ENCODE peak calls at places on chromosomes 7 and 10, in eight cellular contexts. One of them, this sample, is unnamed.

GRCh38 chr7:138895700-138896099 is 85.5 kb downstream of the KIAA1549 start:
- DNase-seq in upper lobe of right lung: no peak
- DNase-seq in AG10803: no peak
- DNase-seq in BJ: no peak
- DNase-seq in epithelial cell of esophagus: peak
- DNase-seq in A549: no peak
- DNase-seq in epithelial cell of proximal tubule: no peak
- DNase-seq in fibroblast of lung: no peak
- DNase-seq in this sample: no peak

GRCh38 chr10:126634915-126635314 is 35.6 kb downstream of the C10orf90 start:
- DNase-seq in AG10803: no peak
- DNase-seq in A549: no peak
- DNase-seq in epithelial cell of esophagus: peak
- DNase-seq in epithelial cell of proximal tubule: peak
- DNase-seq in upper lobe of right lung: no peak
- DNase-seq in fibroblast of lung: no peak
- DNase-seq in BJ: peak
- DNase-seq in this sample: peak

GRCh38 chr7:1664711-1665591 is 5.1 kb upstream of the ELFN1 start:
- DNase-seq in AG10803: peak
- DNase-seq in epithelial cell of esophagus: peak
- DNase-seq in fibroblast of lung: peak
- DNase-seq in A549: peak
- DNase-seq in epithelial cell of proximal tubule: no peak
- DNase-seq in BJ: no peak
- DNase-seq in upper lobe of right lung: peak
- DNase-seq in this sample: peak

GRCh38 chr7:70694909-70695803 is 436.8 kb upstream of the GALNT17 start:
- DNase-seq in epithelial cell of proximal tubule: no peak
- DNase-seq in AG10803: no peak
- DNase-seq in A549: no peak
- DNase-seq in upper lobe of right lung: peak
- DNase-seq in fibroblast of lung: peak
- DNase-seq in epithelial cell of esophagus: peak
- DNase-seq in BJ: no peak
- DNase-seq in this sample: peak

GRCh38 chr7:2521952-2522591 is 2.5 kb downstream of the LFNG start:
- DNase-seq in upper lobe of right lung: no peak
- DNase-seq in fibroblast of lung: no peak
- DNase-seq in BJ: no peak
- DNase-seq in epithelial cell of proximal tubule: peak
- DNase-seq in A549: no peak
- DNase-seq in AG10803: no peak
- DNase-seq in epithelial cell of esophagus: peak
- DNase-seq in this sample: no peak

GRCh38 chr10:103915794-103916193 is 2.2 kb downstream of the STN1 start:
- DNase-seq in epithelial cell of proximal tubule: no peak
- DNase-seq in fibroblast of lung: no peak
- DNase-seq in AG10803: no peak
- DNase-seq in epithelial cell of esophagus: no peak
- DNase-seq in A549: no peak
- DNase-seq in BJ: no peak
- DNase-seq in upper lobe of right lung: peak
- DNase-seq in this sample: peak

GRCh38 chr7:90173127-90173844 is 19.0 kb downstream of the STEAP1 start:
- DNase-seq in BJ: no peak
- DNase-seq in epithelial cell of esophagus: no peak
- DNase-seq in fibroblast of lung: peak
- DNase-seq in epithelial cell of proximal tubule: peak
- DNase-seq in A549: no peak
- DNase-seq in AG10803: peak
- DNase-seq in upper lobe of right lung: no peak
- DNase-seq in this sample: peak

GRCh38 chr10:58662314-58662713 is 149.6 kb downstream of the BICC1 start:
- DNase-seq in A549: peak
- DNase-seq in epithelial cell of proximal tubule: peak
- DNase-seq in BJ: no peak
- DNase-seq in AG10803: peak
- DNase-seq in epithelial cell of esophagus: peak
- DNase-seq in upper lobe of right lung: no peak
- DNase-seq in fibroblast of lung: peak
- DNase-seq in this sample: peak

GRCh38 chr10:80502621-80503583 is 34.8 kb upstream of the SH2D4B start:
- DNase-seq in upper lobe of right lung: no peak
- DNase-seq in epithelial cell of proximal tubule: no peak
- DNase-seq in AG10803: no peak
- DNase-seq in A549: no peak
- DNase-seq in fibroblast of lung: no peak
- DNase-seq in epithelial cell of esophagus: peak
- DNase-seq in BJ: no peak
- DNase-seq in this sample: no peak

GRCh38 chr10:97226398-97226797 is 40.6 kb upstream of the SLIT1 start:
- DNase-seq in AG10803: no peak
- DNase-seq in BJ: no peak
- DNase-seq in upper lobe of right lung: no peak
- DNase-seq in epithelial cell of esophagus: no peak
- DNase-seq in fibroblast of lung: no peak
- DNase-seq in A549: no peak
- DNase-seq in epithelial cell of proximal tubule: no peak
- DNase-seq in this sample: no peak

GRCh38 chr7:157593541-157593940 is 256.7 kb downstream of the DNAJB6 start:
- DNase-seq in A549: no peak
- DNase-seq in epithelial cell of proximal tubule: no peak
- DNase-seq in upper lobe of right lung: no peak
- DNase-seq in fibroblast of lung: no peak
- DNase-seq in AG10803: no peak
- DNase-seq in epithelial cell of esophagus: no peak
- DNase-seq in BJ: no peak
- DNase-seq in this sample: no peak

GRCh38 chr7:150451097-150451793 is 815 bp downstream of the GIMAP8 start:
- DNase-seq in BJ: no peak
- DNase-seq in upper lobe of right lung: no peak
- DNase-seq in epithelial cell of proximal tubule: no peak
- DNase-seq in A549: no peak
- DNase-seq in fibroblast of lung: no peak
- DNase-seq in epithelial cell of esophagus: no peak
- DNase-seq in AG10803: no peak
- DNase-seq in this sample: no peak

GRCh38 chr7:46494026-46494425 is 573.0 kb upstream of the IGFBP3 start:
- DNase-seq in upper lobe of right lung: no peak
- DNase-seq in AG10803: peak
- DNase-seq in epithelial cell of esophagus: peak
- DNase-seq in A549: no peak
- DNase-seq in BJ: peak
- DNase-seq in fibroblast of lung: no peak
- DNase-seq in epithelial cell of proximal tubule: no peak
- DNase-seq in this sample: peak

GRCh38 chr7:33423646-33424020 is 294.3 kb downstream of the BBS9 start:
- DNase-seq in fibroblast of lung: peak
- DNase-seq in A549: peak
- DNase-seq in epithelial cell of esophagus: peak
- DNase-seq in BJ: no peak
- DNase-seq in epithelial cell of proximal tubule: no peak
- DNase-seq in AG10803: no peak
- DNase-seq in upper lobe of right lung: no peak
- DNase-seq in this sample: no peak

GRCh38 chr10:78787095-78787494 is 281.7 kb upstream of the ZMIZ1 start:
- DNase-seq in epithelial cell of esophagus: no peak
- DNase-seq in A549: no peak
- DNase-seq in fibroblast of lung: no peak
- DNase-seq in AG10803: no peak
- DNase-seq in BJ: no peak
- DNase-seq in epithelial cell of proximal tubule: no peak
- DNase-seq in upper lobe of right lung: no peak
- DNase-seq in this sample: no peak

GRCh38 chr7:45239486-45239885 is 81.9 kb downstream of the RAMP3 start:
- DNase-seq in BJ: peak
- DNase-seq in A549: peak
- DNase-seq in epithelial cell of proximal tubule: no peak
- DNase-seq in fibroblast of lung: peak
- DNase-seq in upper lobe of right lung: no peak
- DNase-seq in epithelial cell of esophagus: peak
- DNase-seq in AG10803: peak
- DNase-seq in this sample: peak

GRCh38 chr10:49602380-49603023 is 7.6 kb upstream of the SLC18A3 start:
- DNase-seq in BJ: no peak
- DNase-seq in A549: no peak
- DNase-seq in AG10803: no peak
- DNase-seq in upper lobe of right lung: peak
- DNase-seq in fibroblast of lung: no peak
- DNase-seq in epithelial cell of esophagus: peak
- DNase-seq in epithelial cell of proximal tubule: no peak
- DNase-seq in this sample: no peak

GRCh38 chr7:43077285-43077684 is 35.2 kb upstream of the HECW1 start:
- DNase-seq in A549: no peak
- DNase-seq in upper lobe of right lung: no peak
- DNase-seq in AG10803: no peak
- DNase-seq in BJ: no peak
- DNase-seq in epithelial cell of proximal tubule: no peak
- DNase-seq in epithelial cell of esophagus: no peak
- DNase-seq in fibroblast of lung: no peak
- DNase-seq in this sample: no peak

GRCh38 chr10:113221756-113222168 is 271.7 kb downstream of the TCF7L2 start:
- DNase-seq in AG10803: peak
- DNase-seq in fibroblast of lung: no peak
- DNase-seq in A549: no peak
- DNase-seq in upper lobe of right lung: no peak
- DNase-seq in epithelial cell of esophagus: peak
- DNase-seq in epithelial cell of proximal tubule: no peak
- DNase-seq in BJ: no peak
- DNase-seq in this sample: peak

GRCh38 chr7:94656925-94657731 is 1.2 kb upstream of the SGCE start:
- DNase-seq in epithelial cell of proximal tubule: peak
- DNase-seq in epithelial cell of esophagus: peak
- DNase-seq in AG10803: no peak
- DNase-seq in BJ: no peak
- DNase-seq in A549: no peak
- DNase-seq in fibroblast of lung: peak
- DNase-seq in upper lobe of right lung: no peak
- DNase-seq in this sample: peak

GRCh38 chr10:22293747-22294404 is 22.3 kb upstream of the COMMD3 start:
- DNase-seq in BJ: no peak
- DNase-seq in epithelial cell of esophagus: no peak
- DNase-seq in epithelial cell of proximal tubule: no peak
- DNase-seq in AG10803: no peak
- DNase-seq in upper lobe of right lung: no peak
- DNase-seq in A549: no peak
- DNase-seq in fibroblast of lung: no peak
- DNase-seq in this sample: no peak
- TF ChIP-seq CTCF in BJ: no peak
- TF ChIP-seq CTCF in epithelial cell of esophagus: no peak
- TF ChIP-seq CTCF in epithelial cell of proximal tubule: no peak
- TF ChIP-seq CTCF in AG10803: no peak
- TF ChIP-seq CTCF in upper lobe of right lung: no peak
- TF ChIP-seq CTCF in A549: no peak
- TF ChIP-seq CTCF in fibroblast of lung: no peak
- TF ChIP-seq CTCF in this sample: no peak

DNA sequence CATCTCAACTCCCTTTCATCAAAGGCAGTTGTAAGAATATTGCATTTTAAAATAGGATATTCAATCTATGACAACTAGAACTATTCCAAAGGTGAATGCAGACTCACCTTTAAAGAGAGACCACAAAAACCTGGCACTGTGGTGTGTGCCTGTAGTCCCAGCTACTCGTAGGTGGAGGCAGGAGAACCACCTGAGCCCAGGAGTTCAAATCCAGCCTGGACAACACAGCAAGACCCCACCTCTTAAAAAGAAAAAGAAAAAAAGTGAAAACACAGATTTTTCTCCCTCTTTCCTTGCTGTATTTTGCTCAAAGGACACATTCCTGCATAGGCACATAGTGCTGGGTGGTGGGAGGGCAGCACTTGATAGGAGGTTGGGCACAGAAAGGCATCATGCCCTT is 739 bp upstream of the ALDH18A1 start:
- DNase-seq in epithelial cell of proximal tubule: no peak
- DNase-seq in upper lobe of right lung: no peak
- DNase-seq in AG10803: no peak
- DNase-seq in A549: no peak
- DNase-seq in BJ: no peak
- DNase-seq in fibroblast of lung: no peak
- DNase-seq in epithelial cell of esophagus: no peak
- DNase-seq in this sample: no peak
- H3K4me3 ChIP-seq in epithelial cell of proximal tubule: peak
- H3K4me3 ChIP-seq in upper lobe of right lung: peak
- H3K4me3 ChIP-seq in AG10803: no peak
- H3K4me3 ChIP-seq in A549: peak
- H3K4me3 ChIP-seq in BJ: peak
- H3K4me3 ChIP-seq in fibroblast of lung: peak
- H3K4me3 ChIP-seq in epithelial cell of esophagus: peak
- H3K4me3 ChIP-seq in this sample: peak

DNA sequence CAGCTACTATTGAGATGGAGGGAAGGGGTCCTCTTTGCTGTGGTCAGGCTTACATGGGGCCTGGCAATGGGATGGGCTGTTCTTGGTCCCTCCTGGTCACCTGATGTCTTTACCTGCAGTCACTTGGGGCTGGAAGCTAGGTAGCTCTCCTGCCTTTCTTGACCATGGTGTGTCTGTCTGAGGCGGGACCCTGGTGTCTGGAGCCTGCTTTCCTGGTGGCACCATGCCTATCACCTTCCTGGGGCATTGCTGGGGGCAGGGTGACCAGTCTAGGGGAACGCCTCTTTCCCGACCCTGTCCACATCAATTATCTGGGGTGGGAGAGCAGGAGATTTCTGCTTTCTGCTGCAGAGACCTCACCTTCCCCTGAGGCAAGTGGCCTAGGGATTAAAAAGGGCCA is 55.6 kb downstream of the ARHGAP22 start:
- DNase-seq in epithelial cell of esophagus: no peak
- DNase-seq in BJ: no peak
- DNase-seq in AG10803: no peak
- DNase-seq in fibroblast of lung: no peak
- DNase-seq in A549: no peak
- DNase-seq in epithelial cell of proximal tubule: no peak
- DNase-seq in upper lobe of right lung: no peak
- DNase-seq in this sample: no peak
- TF ChIP-seq CTCF in epithelial cell of esophagus: no peak
- TF ChIP-seq CTCF in BJ: no peak
- TF ChIP-seq CTCF in AG10803: no peak
- TF ChIP-seq CTCF in fibroblast of lung: no peak
- TF ChIP-seq CTCF in A549: no peak
- TF ChIP-seq CTCF in epithelial cell of proximal tubule: no peak
- TF ChIP-seq CTCF in upper lobe of right lung: no peak
- TF ChIP-seq CTCF in this sample: no peak

DNA sequence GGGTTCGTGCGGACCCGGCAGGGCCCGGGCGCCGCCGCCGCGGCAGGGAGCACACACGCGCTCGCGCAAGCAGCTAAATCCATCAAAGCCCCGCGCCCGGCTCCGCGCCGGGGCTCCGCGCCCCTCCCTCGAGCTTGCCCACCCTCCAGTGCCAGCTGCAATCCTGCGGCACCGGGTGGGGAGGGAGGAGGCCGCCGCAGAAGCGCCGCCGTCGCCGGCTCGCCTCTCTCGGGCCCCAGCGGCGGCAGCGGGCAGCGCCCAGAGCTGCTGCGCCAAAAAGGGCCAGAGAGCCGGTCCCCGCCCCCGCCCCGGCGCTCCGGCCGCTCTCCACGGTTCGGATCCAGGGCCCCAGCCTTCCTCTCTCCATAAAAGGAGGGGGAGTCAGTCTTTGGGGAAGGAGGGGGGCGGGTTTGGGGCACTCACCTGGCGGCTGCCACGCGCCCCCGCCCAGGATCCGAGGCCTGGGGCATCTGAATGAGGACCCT is 370 bp upstream of the PDGFA start:
- DNase-seq in epithelial cell of esophagus: peak
- DNase-seq in fibroblast of lung: peak
- DNase-seq in A549: peak
- DNase-seq in epithelial cell of proximal tubule: no peak
- DNase-seq in AG10803: peak
- DNase-seq in upper lobe of right lung: peak
- DNase-seq in BJ: no peak
- DNase-seq in this sample: peak
- H3K4me3 ChIP-seq in epithelial cell of esophagus: peak
- H3K4me3 ChIP-seq in fibroblast of lung: peak
- H3K4me3 ChIP-seq in A549: peak
- H3K4me3 ChIP-seq in epithelial cell of proximal tubule: peak
- H3K4me3 ChIP-seq in AG10803: peak
- H3K4me3 ChIP-seq in upper lobe of right lung: peak
- H3K4me3 ChIP-seq in BJ: peak
- H3K4me3 ChIP-seq in this sample: peak

This sample was measured in choroid plexus epithelial cell.